ENCODE peak calls at places on chromosomes 12 and 14, in seven cellular contexts. One of them, this sample, is unnamed.

GRCh38 chr12:82832981-82833380 is 146.3 kb downstream of the TMTC2 start:
- DNase-seq in GM12865: no peak
- DNase-seq in RWPE1: no peak
- DNase-seq in CD8-positive, alpha-beta T cell: no peak
- DNase-seq in GM23338: no peak
- DNase-seq in lower leg skin: no peak
- DNase-seq in CD4-positive, alpha-beta T cell: no peak
- DNase-seq in this sample: no peak

GRCh38 chr14:29518335-29518734 is 409.3 kb downstream of the PRKD1 start:
- DNase-seq in GM12865: no peak
- DNase-seq in RWPE1: no peak
- DNase-seq in GM23338: no peak
- DNase-seq in CD8-positive, alpha-beta T cell: no peak
- DNase-seq in CD4-positive, alpha-beta T cell: no peak
- DNase-seq in lower leg skin: no peak
- DNase-seq in this sample: no peak

GRCh38 chr12:8780389-8780788 is 42.0 kb upstream of the A2ML1 start:
- DNase-seq in GM12865: peak; percentile 35
- DNase-seq in CD4-positive, alpha-beta T cell: no peak
- DNase-seq in lower leg skin: no peak
- DNase-seq in RWPE1: peak; percentile 17
- DNase-seq in GM23338: peak; percentile 78
- DNase-seq in CD8-positive, alpha-beta T cell: no peak
- DNase-seq in this sample: peak; percentile 27

GRCh38 chr14:103496776-103497175 is 25.9 kb downstream of the CKB start:
- DNase-seq in lower leg skin: peak; percentile 74
- DNase-seq in GM12865: no peak
- DNase-seq in CD8-positive, alpha-beta T cell: no peak
- DNase-seq in CD4-positive, alpha-beta T cell: no peak
- DNase-seq in GM23338: no peak
- DNase-seq in RWPE1: no peak
- DNase-seq in this sample: no peak

GRCh38 chr12:102388469-102388868 is 91.9 kb downstream of the IGF1 start:
- DNase-seq in GM12865: no peak
- DNase-seq in CD8-positive, alpha-beta T cell: no peak
- DNase-seq in RWPE1: no peak
- DNase-seq in lower leg skin: no peak
- DNase-seq in CD4-positive, alpha-beta T cell: no peak
- DNase-seq in GM23338: no peak
- DNase-seq in this sample: no peak

GRCh38 chr12:77685112-77685511 is 145.6 kb upstream of the NAV3 start:
- DNase-seq in CD8-positive, alpha-beta T cell: no peak
- DNase-seq in GM12865: peak; percentile 71
- DNase-seq in RWPE1: peak; percentile 36
- DNase-seq in lower leg skin: peak; percentile 85
- DNase-seq in CD4-positive, alpha-beta T cell: no peak
- DNase-seq in GM23338: peak; percentile 82
- DNase-seq in this sample: peak; percentile 3

GRCh38 chr14:105087963-105088811 is 23.0 kb upstream of the GPR132 start:
- DNase-seq in lower leg skin: peak; percentile 89
- DNase-seq in CD8-positive, alpha-beta T cell: no peak
- DNase-seq in GM12865: no peak
- DNase-seq in CD4-positive, alpha-beta T cell: no peak
- DNase-seq in GM23338: peak; percentile 78
- DNase-seq in RWPE1: peak; percentile 75
- DNase-seq in this sample: no peak

GRCh38 chr14:96104469-96105057 is 65.4 kb downstream of the C14orf132 start:
- DNase-seq in lower leg skin: peak; percentile 97
- DNase-seq in GM12865: peak; percentile 15
- DNase-seq in RWPE1: peak; percentile 92
- DNase-seq in CD8-positive, alpha-beta T cell: no peak
- DNase-seq in CD4-positive, alpha-beta T cell: no peak
- DNase-seq in GM23338: no peak
- DNase-seq in this sample: peak; percentile 46

GRCh38 chr12:57473886-57474285 is 5.8 kb downstream of the ARHGAP9 start:
- DNase-seq in CD8-positive, alpha-beta T cell: no peak
- DNase-seq in CD4-positive, alpha-beta T cell: no peak
- DNase-seq in GM23338: no peak
- DNase-seq in RWPE1: no peak
- DNase-seq in GM12865: no peak
- DNase-seq in lower leg skin: no peak
- DNase-seq in this sample: no peak

GRCh38 chr14:90105756-90106155 is 44.0 kb downstream of the KCNK13 start:
- DNase-seq in GM12865: no peak
- DNase-seq in CD4-positive, alpha-beta T cell: no peak
- DNase-seq in GM23338: no peak
- DNase-seq in CD8-positive, alpha-beta T cell: no peak
- DNase-seq in lower leg skin: no peak
- DNase-seq in RWPE1: no peak
- DNase-seq in this sample: no peak

GRCh38 chr12:123163227-123163626 is 12.3 kb upstream of the PITPNM2 start:
- DNase-seq in CD8-positive, alpha-beta T cell: no peak
- DNase-seq in RWPE1: peak; percentile 66
- DNase-seq in lower leg skin: no peak
- DNase-seq in GM12865: no peak
- DNase-seq in CD4-positive, alpha-beta T cell: no peak
- DNase-seq in GM23338: no peak
- DNase-seq in this sample: no peak

GRCh38 chr12:6547987-6548386 is 7.9 kb downstream of the IFFO1 start:
- DNase-seq in CD4-positive, alpha-beta T cell: no peak
- DNase-seq in lower leg skin: no peak
- DNase-seq in RWPE1: peak; percentile 63
- DNase-seq in GM12865: no peak
- DNase-seq in GM23338: no peak
- DNase-seq in CD8-positive, alpha-beta T cell: no peak
- DNase-seq in this sample: no peak

GRCh38 chr12:4307593-4308333 is 13.2 kb upstream of the TIGAR start:
- DNase-seq in RWPE1: peak; percentile 91
- DNase-seq in lower leg skin: peak; percentile 87
- DNase-seq in CD4-positive, alpha-beta T cell: no peak
- DNase-seq in GM23338: peak; percentile 95
- DNase-seq in CD8-positive, alpha-beta T cell: no peak
- DNase-seq in GM12865: peak; percentile 42
- DNase-seq in this sample: peak; percentile 65

GRCh38 chr12:94073441-94074051 is 74.8 kb upstream of the PLXNC1 start:
- DNase-seq in lower leg skin: no peak
- DNase-seq in RWPE1: no peak
- DNase-seq in GM12865: no peak
- DNase-seq in CD8-positive, alpha-beta T cell: no peak
- DNase-seq in GM23338: no peak
- DNase-seq in CD4-positive, alpha-beta T cell: no peak
- DNase-seq in this sample: no peak

GRCh38 chr12:131827961-131828534 is at the start of gene MMP17:
- DNase-seq in CD8-positive, alpha-beta T cell: peak; percentile 46
- DNase-seq in GM12865: peak; percentile 70
- DNase-seq in CD4-positive, alpha-beta T cell: no peak
- DNase-seq in GM23338: peak; percentile 94
- DNase-seq in lower leg skin: peak; percentile 90
- DNase-seq in RWPE1: no peak
- DNase-seq in this sample: peak; percentile 75

GRCh38 chr14:81319946-81320345 is 80.2 kb downstream of the STON2 start:
- DNase-seq in CD8-positive, alpha-beta T cell: no peak
- DNase-seq in RWPE1: no peak
- DNase-seq in CD4-positive, alpha-beta T cell: no peak
- DNase-seq in GM23338: no peak
- DNase-seq in lower leg skin: no peak
- DNase-seq in GM12865: no peak
- DNase-seq in this sample: no peak

GRCh38 chr14:37977481-37977880 is 230.2 kb upstream of the SSTR1 start:
- DNase-seq in lower leg skin: no peak
- DNase-seq in CD4-positive, alpha-beta T cell: no peak
- DNase-seq in GM12865: no peak
- DNase-seq in GM23338: no peak
- DNase-seq in CD8-positive, alpha-beta T cell: no peak
- DNase-seq in RWPE1: no peak
- DNase-seq in this sample: no peak

GRCh38 chr14:86777950-86778602 is 1214.9 kb downstream of the GALC start:
- DNase-seq in GM12865: no peak
- DNase-seq in RWPE1: peak; percentile 9
- DNase-seq in GM23338: no peak
- DNase-seq in CD4-positive, alpha-beta T cell: no peak
- DNase-seq in CD8-positive, alpha-beta T cell: no peak
- DNase-seq in lower leg skin: no peak
- DNase-seq in this sample: no peak

GRCh38 chr14:56423591-56423991 is 156.0 kb upstream of the TMEM260 start:
- DNase-seq in GM23338: no peak
- DNase-seq in CD4-positive, alpha-beta T cell: no peak
- DNase-seq in CD8-positive, alpha-beta T cell: no peak
- DNase-seq in RWPE1: no peak
- DNase-seq in GM12865: no peak
- DNase-seq in lower leg skin: no peak
- DNase-seq in this sample: no peak

GRCh38 chr12:42237052-42237852 is 796 bp downstream of the YAF2 start:
- DNase-seq in CD8-positive, alpha-beta T cell: peak; percentile 77
- DNase-seq in GM23338: peak; percentile 89
- DNase-seq in lower leg skin: peak; percentile 94
- DNase-seq in CD4-positive, alpha-beta T cell: peak; percentile 55
- DNase-seq in GM12865: peak; percentile 94
- DNase-seq in RWPE1: peak; percentile 50
- DNase-seq in this sample: peak; percentile 86

GRCh38 chr12:79114896-79115295 is 250.3 kb downstream of the SYT1 start:
- DNase-seq in GM12865: no peak
- DNase-seq in RWPE1: no peak
- DNase-seq in CD8-positive, alpha-beta T cell: no peak
- DNase-seq in CD4-positive, alpha-beta T cell: no peak
- DNase-seq in GM23338: no peak
- DNase-seq in lower leg skin: no peak
- DNase-seq in this sample: no peak

GRCh38 chr14:104753528-104754212 is 723 bp downstream of the SIVA1 start:
- DNase-seq in GM23338: peak; percentile 44
- DNase-seq in CD4-positive, alpha-beta T cell: no peak
- DNase-seq in lower leg skin: no peak
- DNase-seq in CD8-positive, alpha-beta T cell: no peak
- DNase-seq in GM12865: peak; percentile 30
- DNase-seq in RWPE1: no peak
- DNase-seq in this sample: no peak

GRCh38 chr12:40238221-40238902 is 13.6 kb downstream of the LRRK2 start:
- DNase-seq in GM12865: no peak
- DNase-seq in CD4-positive, alpha-beta T cell: no peak
- DNase-seq in CD8-positive, alpha-beta T cell: no peak
- DNase-seq in RWPE1: no peak
- DNase-seq in GM23338: no peak
- DNase-seq in lower leg skin: no peak
- DNase-seq in this sample: no peak

GRCh38 chr12:55642275-55643068 is 5.8 kb downstream of the OR10P1 start:
- DNase-seq in RWPE1: no peak
- DNase-seq in GM23338: no peak
- DNase-seq in CD8-positive, alpha-beta T cell: peak; percentile 21
- DNase-seq in GM12865: peak; percentile 48
- DNase-seq in lower leg skin: no peak
- DNase-seq in CD4-positive, alpha-beta T cell: no peak
- DNase-seq in this sample: peak; percentile 39
- TF ChIP-seq CTCF in RWPE1: no peak
- TF ChIP-seq CTCF in GM23338: no peak
- TF ChIP-seq CTCF in CD8-positive, alpha-beta T cell: no peak
- TF ChIP-seq CTCF in GM12865: no peak
- TF ChIP-seq CTCF in lower leg skin: no peak
- TF ChIP-seq CTCF in CD4-positive, alpha-beta T cell: no peak
- TF ChIP-seq CTCF in this sample: no peak

GRCh38 chr12:19671695-19672094 is 232.4 kb downstream of the AEBP2 start:
- DNase-seq in lower leg skin: no peak
- DNase-seq in CD4-positive, alpha-beta T cell: no peak
- DNase-seq in CD8-positive, alpha-beta T cell: no peak
- DNase-seq in GM23338: no peak
- DNase-seq in GM12865: no peak
- DNase-seq in RWPE1: no peak
- DNase-seq in this sample: no peak
- TF ChIP-seq CTCF in lower leg skin: no peak
- TF ChIP-seq CTCF in CD4-positive, alpha-beta T cell: no peak
- TF ChIP-seq CTCF in CD8-positive, alpha-beta T cell: no peak
- TF ChIP-seq CTCF in GM23338: no peak
- TF ChIP-seq CTCF in GM12865: no peak
- TF ChIP-seq CTCF in RWPE1: no peak
- TF ChIP-seq CTCF in this sample: no peak

DNA sequence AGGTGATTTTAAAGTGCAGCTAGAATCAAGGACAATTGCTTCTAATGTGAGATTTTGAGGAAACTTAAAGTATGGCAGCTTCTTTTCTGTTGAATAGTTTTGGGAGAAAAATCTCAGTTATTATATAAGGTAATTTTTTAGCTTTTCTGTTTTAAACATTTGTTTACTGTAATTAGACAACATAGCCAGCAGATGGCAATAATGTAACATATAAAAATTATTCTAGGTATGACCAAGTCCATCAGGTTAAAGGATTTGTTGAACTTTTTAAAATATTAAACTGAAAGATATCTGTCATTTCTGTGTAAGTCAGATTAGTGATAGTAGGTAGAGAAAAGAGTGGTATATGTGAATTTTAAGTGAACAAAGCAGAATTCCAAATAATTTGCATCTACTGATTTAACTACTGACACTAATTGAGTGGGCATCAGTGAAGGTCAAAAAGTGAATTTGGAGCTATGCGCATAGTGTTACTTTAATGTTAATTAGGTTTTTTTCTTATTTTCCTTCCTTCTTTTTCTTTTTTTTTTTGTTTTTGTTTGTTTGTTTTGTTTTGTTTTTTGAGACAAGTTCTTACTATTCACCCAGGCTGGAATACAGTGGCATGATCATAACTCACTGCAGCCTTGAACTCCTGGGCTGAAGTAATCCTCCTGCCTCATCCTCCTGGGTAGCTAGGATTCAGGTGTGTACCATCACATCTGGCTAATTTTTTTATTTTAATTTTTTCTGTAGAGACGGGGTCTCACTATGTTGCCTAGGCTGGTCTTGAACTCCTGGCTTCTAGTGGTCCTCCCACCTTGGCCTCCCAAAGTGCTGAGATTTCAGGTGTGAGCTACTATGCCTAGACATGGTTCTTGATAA is 18.6 kb downstream of the PRORP start:
- DNase-seq in RWPE1: peak; percentile 38
- DNase-seq in GM23338: peak; percentile 31
- DNase-seq in CD8-positive, alpha-beta T cell: no peak
- DNase-seq in GM12865: peak; percentile 34
- DNase-seq in CD4-positive, alpha-beta T cell: no peak
- DNase-seq in lower leg skin: no peak
- DNase-seq in this sample: no peak
- TF ChIP-seq CTCF in RWPE1: peak; percentile 55
- TF ChIP-seq CTCF in GM23338: peak; percentile 70
- TF ChIP-seq CTCF in CD8-positive, alpha-beta T cell: peak; percentile 83
- TF ChIP-seq CTCF in GM12865: peak; percentile 23
- TF ChIP-seq CTCF in CD4-positive, alpha-beta T cell: peak; percentile 73
- TF ChIP-seq CTCF in lower leg skin: no peak
- TF ChIP-seq CTCF in this sample: no peak

DNA sequence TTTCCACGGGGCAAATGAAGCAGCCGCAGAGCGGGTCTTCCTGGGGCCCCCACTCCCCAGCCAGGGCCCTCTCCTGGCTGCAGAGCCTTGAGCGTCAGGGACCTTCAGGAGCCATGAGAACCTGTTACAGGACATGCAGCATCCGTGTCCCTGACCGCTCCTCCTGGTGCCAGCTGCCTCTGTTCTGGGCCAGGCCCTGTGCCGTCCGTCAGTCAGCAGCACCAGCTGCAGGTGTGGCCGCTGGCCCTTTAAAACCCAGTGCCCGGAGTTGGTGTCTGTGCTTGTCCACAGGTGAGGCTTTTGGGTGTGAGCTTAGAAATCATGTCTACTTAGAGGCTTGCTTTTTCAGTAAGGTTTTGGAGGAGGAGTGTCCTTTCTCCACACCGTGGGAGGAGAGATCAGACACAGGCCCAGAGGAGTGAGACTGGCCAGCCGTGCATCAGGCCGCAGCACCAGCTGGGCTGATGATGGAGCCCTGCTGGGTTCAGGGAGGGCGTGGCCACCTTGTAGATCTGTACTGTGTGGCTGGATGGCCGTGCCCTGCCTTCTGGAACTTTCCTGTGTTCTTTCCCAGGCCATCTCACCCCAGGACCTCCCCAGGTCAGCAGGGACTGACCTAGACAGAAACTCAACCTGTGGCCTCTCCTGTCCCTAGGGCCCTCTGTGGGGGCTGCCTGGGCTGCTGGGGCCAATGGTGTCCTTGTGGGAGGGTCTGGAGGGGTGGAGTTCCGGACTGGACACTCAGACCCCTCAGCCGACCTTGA is 27.1 kb downstream of the AACS start:
- DNase-seq in lower leg skin: no peak
- DNase-seq in RWPE1: no peak
- DNase-seq in CD4-positive, alpha-beta T cell: no peak
- DNase-seq in CD8-positive, alpha-beta T cell: no peak
- DNase-seq in GM12865: no peak
- DNase-seq in GM23338: no peak
- DNase-seq in this sample: no peak
- TF ChIP-seq CTCF in lower leg skin: no peak
- TF ChIP-seq CTCF in RWPE1: no peak
- TF ChIP-seq CTCF in CD4-positive, alpha-beta T cell: no peak
- TF ChIP-seq CTCF in CD8-positive, alpha-beta T cell: no peak
- TF ChIP-seq CTCF in GM12865: no peak
- TF ChIP-seq CTCF in GM23338: no peak
- TF ChIP-seq CTCF in this sample: no peak

This sample was measured in GM13976.